ENCODE peak calls at places on chromosome 20, in five cellular contexts. V is neuronal stem cell, L is fibroblast of lung, C is astrocyte, Y is colonic mucosa. U is an unnamed sample.

GRCh38 chr20:461254-462198 is 807 bp downstream of the TBC1D20 start:
- DNase-seq in V (peak), L (peak), C (peak), Y (peak), U (peak)

GRCh38 chr20:32385541-32385940 is 27.4 kb downstream of the ASXL1 start:
- DNase-seq in V (no peak), L (no peak), C (no peak), Y (no peak), U (no peak)

GRCh38 chr20:44271915-44272663 is 25.0 kb downstream of the GDAP1L1 start:
- DNase-seq in V (no peak), L (no peak), C (no peak), Y (no peak), U (no peak)

GRCh38 chr20:3670511-3670910 is 7.3 kb upstream of the GFRA4 start:
- DNase-seq in V (no peak), L (no peak), C (no peak), Y (no peak), U (no peak)

GRCh38 chr20:44948107-44948506 is 12.1 kb downstream of the TOMM34 start:
- DNase-seq in V (no peak), L (no peak), C (no peak), Y (no peak), U (no peak)

GRCh38 chr20:63739129-63740069 is at the start of gene SLC2A4RG:
- DNase-seq in V (peak), L (peak), C (peak), Y (peak), U (peak)

GRCh38 chr20:884983-885952 is 30.9 kb downstream of the ANGPT4 start:
- DNase-seq in V (peak), L (peak), C (peak), Y (no peak), U (peak)

GRCh38 chr20:8131598-8132014 is 460 bp upstream of the PLCB1 start:
- DNase-seq in V (no peak), L (peak), C (no peak), Y (no peak), U (no peak)

GRCh38 chr20:1165521-1165920 is 19.3 kb downstream of the TMEM74B start:
- DNase-seq in V (no peak), L (no peak), C (no peak), Y (no peak), U (no peak)

GRCh38 chr20:17558154-17558940 is 11.5 kb upstream of the DSTN start:
- DNase-seq in V (no peak), L (peak), C (peak), Y (peak), U (peak)

GRCh38 chr20:5215592-5216304 is 88.9 kb downstream of the CDS2 start:
- DNase-seq in V (no peak), L (peak), C (peak), Y (no peak), U (no peak)

GRCh38 chr20:21503345-21503744 is 10.5 kb downstream of the NKX2-2 start:
- DNase-seq in V (no peak), L (peak), C (peak), Y (no peak), U (peak)

GRCh38 chr20:1874534-1875168 is 20.6 kb upstream of the SIRPA start:
- DNase-seq in V (no peak), L (peak), C (peak), Y (peak), U (no peak)

GRCh38 chr20:32621071-32621913 is 36.2 kb upstream of the NOL4L start:
- DNase-seq in V (no peak), L (no peak), C (no peak), Y (no peak), U (no peak)

GRCh38 chr20:59945731-59946130 is 5.5 kb downstream of the FAM217B start:
- DNase-seq in V (no peak), L (no peak), C (no peak), Y (no peak), U (no peak)

GRCh38 chr20:16412896-16413295 is 160.4 kb downstream of the KIF16B start:
- DNase-seq in V (no peak), L (no peak), C (no peak), Y (no peak), U (no peak)

GRCh38 chr20:31835977-31836852 is 9.2 kb downstream of the FOXS1 start:
- DNase-seq in V (no peak), L (peak), C (peak), Y (peak), U (peak)

GRCh38 chr20:43068482-43068881 is 121.2 kb downstream of the PTPRT start:
- DNase-seq in V (no peak), L (no peak), C (no peak), Y (no peak), U (no peak)

GRCh38 chr20:24862186-24862585 is 86.9 kb upstream of the CST7 start:
- DNase-seq in V (no peak), L (no peak), C (no peak), Y (no peak), U (no peak)

GRCh38 chr20:63947638-63948456 is 8.4 kb downstream of the UCKL1 start:
- DNase-seq in V (no peak), L (no peak), C (no peak), Y (no peak), U (peak)

GRCh38 chr20:19880256-19881079 is 122.4 kb downstream of the RIN2 start:
- DNase-seq in V (no peak), L (peak), C (peak), Y (peak), U (peak)

GRCh38 chr20:51412991-51413471 is 129.5 kb downstream of the NFATC2 start:
- DNase-seq in V (no peak), L (no peak), C (no peak), Y (no peak), U (no peak)

GRCh38 chr20:54469293-54469692 is 6.1 kb upstream of the DOK5 start:
- DNase-seq in V (no peak), L (no peak), C (no peak), Y (no peak), U (no peak)

GRCh38 chr20:5734559-5735137 is 15.6 kb upstream of the SHLD1 start:
- DNase-seq in V (no peak), L (peak), C (no peak), Y (no peak), U (peak)

GRCh38 chr20:57682184-57683038 is 27.4 kb downstream of the PMEPA1 start:
- DNase-seq in V (no peak), L (no peak), C (no peak), Y (no peak), U (no peak)

GRCh38 chr20:57685134-57685851 is 24.5 kb downstream of the PMEPA1 start:
- DNase-seq in V (no peak), L (peak), C (peak), Y (no peak), U (no peak)

GRCh38 chr20:57680934-57681914 is 28.6 kb downstream of the PMEPA1 start:
- DNase-seq in V (no peak), L (no peak), C (no peak), Y (no peak), U (no peak)

GRCh38 chr20:57686931-57687652 is 22.7 kb downstream of the PMEPA1 start:
- DNase-seq in V (no peak), L (no peak), C (no peak), Y (no peak), U (peak)

DNA sequence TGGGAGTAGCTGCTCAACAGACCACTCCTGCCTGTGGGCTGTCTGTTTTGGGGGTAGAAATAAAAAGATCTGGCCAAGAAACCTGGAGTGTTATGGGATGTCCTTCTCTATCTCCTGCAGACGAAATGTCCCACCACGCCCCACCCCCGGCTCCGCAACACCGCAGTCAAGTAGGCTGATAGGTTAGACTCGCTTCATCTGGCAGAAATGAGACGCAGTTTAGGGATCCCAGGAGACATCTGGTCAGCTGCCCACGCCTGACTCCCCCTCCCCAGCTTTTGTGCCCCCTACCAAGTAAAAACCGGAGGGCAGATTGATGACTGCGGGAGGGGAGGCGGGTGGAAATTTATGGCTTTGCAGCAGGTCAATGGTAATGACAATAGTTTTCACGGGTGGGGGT is 25.9 kb downstream of the PMEPA1 start:
- DNase-seq in V (no peak), L (no peak), C (no peak), Y (no peak), U (no peak)
- H3K9ac ChIP-seq in V (no peak), L (no peak), C (no peak), Y (no peak), U (no peak)

GRCh38 chr20:36859700-36860330 is 16.1 kb upstream of the TLDC2 start:
- DNase-seq in V (no peak), L (no peak), C (no peak), Y (no peak), U (no peak)
- H3K9ac ChIP-seq in V (no peak), L (no peak), C (peak), Y (no peak), U (no peak)

GRCh38 chr20:40979247-40979646 is 49.4 kb upstream of the TOP1 start:
- DNase-seq in V (no peak), L (no peak), C (no peak), Y (no peak), U (no peak)

GRCh38 chr20:40982415-40983145 is 46.0 kb upstream of the TOP1 start:
- DNase-seq in V (no peak), L (no peak), C (no peak), Y (no peak), U (no peak)

GRCh38 chr20:40978761-40979160 is 49.9 kb upstream of the TOP1 start:
- DNase-seq in V (no peak), L (no peak), C (no peak), Y (no peak), U (peak)

GRCh38 chr20:40980828-40981310 is 47.8 kb upstream of the TOP1 start:
- DNase-seq in V (no peak), L (no peak), C (no peak), Y (no peak), U (no peak)

DNA sequence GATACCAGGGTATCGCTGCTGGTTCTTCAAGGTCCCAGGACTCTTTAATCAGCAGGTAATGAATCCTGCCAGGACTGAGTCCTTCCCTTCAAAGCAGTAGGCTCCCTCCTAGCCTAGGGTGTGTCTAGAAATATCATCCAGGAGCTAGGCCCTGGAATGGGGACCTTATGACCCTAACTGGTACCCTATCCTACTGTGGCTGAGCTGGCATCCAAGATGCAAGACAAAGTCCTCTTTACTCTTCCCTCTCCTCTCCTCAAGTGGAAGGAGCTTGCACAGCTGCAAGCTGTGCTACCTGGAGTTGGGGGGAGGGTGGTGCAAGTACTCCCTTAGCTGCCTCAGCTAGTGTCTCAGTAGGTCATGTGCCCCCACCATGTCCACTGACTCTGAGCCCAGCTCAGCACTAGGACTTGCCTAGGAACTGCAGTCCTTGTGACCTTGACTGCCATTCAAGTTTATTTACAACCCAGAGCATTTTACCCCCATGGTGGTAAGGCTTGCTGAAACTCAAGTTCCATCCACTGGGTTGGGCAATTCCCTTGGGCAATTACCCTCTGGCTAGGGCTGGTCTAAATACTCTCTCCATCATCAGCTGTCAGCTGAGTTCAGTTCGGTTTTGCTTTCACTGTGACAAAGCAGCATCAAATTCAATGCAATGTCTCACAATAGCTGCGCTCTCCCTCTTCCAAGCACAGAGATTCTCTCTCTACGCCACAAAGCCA is 48.4 kb upstream of the TOP1 start:
- DNase-seq in V (no peak), L (no peak), C (no peak), Y (no peak), U (no peak)
- H3K9ac ChIP-seq in V (no peak), L (no peak), C (no peak), Y (no peak), U (no peak)

DNA sequence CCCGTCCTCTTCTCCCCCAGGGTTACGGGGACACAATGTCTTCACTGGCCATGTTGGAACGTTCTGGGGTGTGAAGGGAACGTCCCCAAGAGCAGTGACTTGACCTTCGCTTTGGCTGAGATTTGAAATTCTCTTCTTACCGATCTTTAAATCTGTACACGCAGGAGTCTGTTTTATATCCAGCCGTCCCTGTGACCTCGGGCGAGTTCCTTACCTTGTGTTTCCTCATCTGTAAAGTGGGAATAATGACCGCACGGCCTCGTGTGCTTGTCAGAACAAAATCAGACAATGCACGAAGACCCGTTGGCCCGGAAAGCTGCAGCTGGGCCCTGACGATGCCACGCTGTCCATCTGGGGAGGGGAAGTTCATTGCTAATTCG is 454.3 kb downstream of the PREX1 start:
- DNase-seq in V (no peak), L (no peak), C (no peak), Y (no peak), U (no peak)
- H3K9ac ChIP-seq in V (no peak), L (no peak), C (no peak), Y (no peak), U (no peak)

GRCh38 chr20:38404016-38404415 is 31.1 kb downstream of the SNHG17 start:
- DNase-seq in V (no peak), L (no peak), C (no peak), Y (no peak), U (no peak)
- H3K9ac ChIP-seq in V (no peak), L (no peak), C (no peak), Y (no peak), U (no peak)

DNA sequence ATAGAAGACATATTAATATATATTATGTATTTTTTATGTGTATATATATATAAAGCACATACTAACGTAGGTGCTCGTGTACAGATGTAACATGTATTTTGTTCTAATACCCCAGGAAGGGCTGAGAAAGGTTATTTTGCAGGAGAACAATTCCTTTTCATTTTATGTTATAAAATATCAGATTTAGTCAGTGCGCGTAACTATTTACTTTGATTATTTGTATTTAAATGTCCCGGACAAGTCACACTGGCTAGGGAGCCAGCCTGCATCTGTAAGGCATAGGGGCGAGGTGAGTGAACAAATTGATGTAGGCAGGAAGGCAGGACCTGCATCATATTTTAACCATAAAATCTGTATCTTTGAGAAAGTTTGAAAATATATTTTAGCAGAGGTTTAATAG is 74.1 kb downstream of the BMP7 start:
- DNase-seq in V (no peak), L (no peak), C (no peak), Y (no peak), U (no peak)
- H3K9ac ChIP-seq in V (no peak), L (no peak), C (no peak), Y (no peak), U (no peak)

GRCh38 chr20:53322651-53323050 is 271.0 kb downstream of the ZNF217 start:
- DNase-seq in V (no peak), L (peak), C (peak), Y (no peak), U (no peak)

GRCh38 chr20:53319200-53319599 is 274.4 kb downstream of the ZNF217 start:
- DNase-seq in V (no peak), L (no peak), C (no peak), Y (no peak), U (no peak)

GRCh38 chr20:53316221-53316937 is 277.3 kb downstream of the ZNF217 start:
- DNase-seq in V (no peak), L (peak), C (peak), Y (no peak), U (no peak)

GRCh38 chr20:53321596-53321995 is 272.0 kb downstream of the ZNF217 start:
- DNase-seq in V (no peak), L (no peak), C (no peak), Y (no peak), U (no peak)

GRCh38 chr20:53319716-53320115 is 273.9 kb downstream of the ZNF217 start:
- DNase-seq in V (no peak), L (no peak), C (no peak), Y (no peak), U (no peak)
- H3K9ac ChIP-seq in V (no peak), L (no peak), C (no peak), Y (no peak), U (no peak)

GRCh38 chr20:62557425-62557824 is 81.6 kb upstream of the GATA5 start:
- DNase-seq in V (no peak), L (no peak), C (no peak), Y (no peak), U (peak)

GRCh38 chr20:62558779-62559178 is 83.0 kb upstream of the GATA5 start:
- DNase-seq in V (no peak), L (no peak), C (no peak), Y (no peak), U (no peak)

GRCh38 chr20:62555642-62556420 is 80.0 kb upstream of the GATA5 start:
- DNase-seq in V (no peak), L (no peak), C (no peak), Y (no peak), U (no peak)

GRCh38 chr20:62560162-62560561 is 82.1 kb upstream of the SLCO4A1 start:
- DNase-seq in V (no peak), L (no peak), C (no peak), Y (no peak), U (no peak)

DNA sequence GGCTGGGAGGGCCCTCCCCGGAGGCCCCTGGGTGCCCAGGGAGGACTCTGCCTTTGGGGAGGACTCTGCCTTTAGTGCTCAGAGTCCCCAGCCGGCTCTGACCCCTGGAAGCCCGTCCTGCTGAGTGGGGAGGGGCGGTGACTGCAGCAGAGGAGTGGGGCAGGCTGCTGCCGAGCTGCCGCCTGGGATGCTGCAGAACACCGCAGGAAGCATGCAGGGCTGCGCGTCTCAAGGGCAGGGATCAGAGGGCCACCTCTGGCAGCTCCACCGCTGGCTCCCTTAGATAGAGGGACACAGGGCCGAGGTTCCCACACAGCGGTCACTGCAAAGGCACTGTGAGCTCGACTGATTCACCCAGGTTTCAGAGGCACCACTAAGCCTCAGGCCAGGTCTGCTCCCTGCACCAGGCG is 82.2 kb upstream of the GATA5 start:
- DNase-seq in V (no peak), L (no peak), C (no peak), Y (no peak), U (no peak)
- H3K9ac ChIP-seq in V (no peak), L (no peak), C (no peak), Y (no peak), U (no peak)

U was measured in mammary epithelial cell.